ENCODE peak calls at places on chromosomes 3 and 15, in five cellular contexts. H is effector CD4-positive, alpha-beta T cell; G is neural crest cell; N is lower lobe of right lung; E is IMR-90. T is an unnamed sample.

GRCh38 chr3:124926426-124927116 is 8.0 kb downstream of the MUC13 start:
- DNase-seq in H (no peak), G (no peak), N (no peak), E (peak; percentile 36), T (peak; percentile 14)

GRCh38 chr15:62847900-62848489 is 194.6 kb upstream of the TPM1 start:
- DNase-seq in H (peak; percentile 6), G (peak; percentile 44), N (peak; percentile 57), E (peak; percentile 54), T (peak; percentile 74)

GRCh38 chr15:52255008-52255407 is 40.6 kb downstream of the MYO5C start:
- DNase-seq in H (no peak), G (no peak), N (no peak), E (peak; percentile 66), T (peak; percentile 69)

GRCh38 chr3:131147534-131147933 is 120.9 kb downstream of the NEK11 start:
- DNase-seq in H (no peak), G (no peak), N (no peak), E (no peak), T (peak; percentile 2)

GRCh38 chr15:85582719-85583089 is 202.3 kb downstream of the AKAP13 start:
- DNase-seq in H (peak; percentile 57), G (no peak), N (no peak), E (peak; percentile 46), T (peak; percentile 66)

GRCh38 chr3:183212096-183212495 is 41.0 kb upstream of the B3GNT5 start:
- DNase-seq in H (no peak), G (no peak), N (no peak), E (no peak), T (no peak)

GRCh38 chr15:89057506-89058133 is 30.6 kb upstream of the ABHD2 start:
- DNase-seq in H (peak; percentile 71), G (peak; percentile 89), N (peak; percentile 88), E (peak; percentile 70), T (peak; percentile 85)

GRCh38 chr3:10933958-10934481 is 58.5 kb upstream of the SLC6A1 start:
- DNase-seq in H (no peak), G (no peak), N (peak; percentile 45), E (peak; percentile 45), T (no peak)

GRCh38 chr3:50953825-50954224 is 279.1 kb downstream of the DOCK3 start:
- DNase-seq in H (no peak), G (no peak), N (no peak), E (no peak), T (no peak)

GRCh38 chr15:45168286-45168685 is 19.5 kb downstream of the SHF start:
- DNase-seq in H (no peak), G (no peak), N (peak; percentile 37), E (no peak), T (no peak)

GRCh38 chr3:184186184-184186901 is at the start of gene ABCF3:
- DNase-seq in H (no peak), G (no peak), N (peak; percentile 76), E (peak; percentile 54), T (peak; percentile 82)

GRCh38 chr15:39075311-39075710 is 505.6 kb upstream of the THBS1 start:
- DNase-seq in H (no peak), G (no peak), N (no peak), E (peak; percentile 48), T (peak; percentile 69)

GRCh38 chr3:30408105-30408557 is 198.3 kb upstream of the TGFBR2 start:
- DNase-seq in H (no peak), G (no peak), N (no peak), E (peak; percentile 61), T (no peak)

GRCh38 chr3:44235604-44236484 is 5.8 kb upstream of the TOPAZ1 start:
- DNase-seq in H (peak; percentile 27), G (peak; percentile 35), N (peak; percentile 71), E (peak; percentile 85), T (peak; percentile 92)

GRCh38 chr3:56468184-56469106 is at the start of gene ERC2:
- DNase-seq in H (no peak), G (peak; percentile 78), N (peak; percentile 47), E (no peak), T (peak; percentile 47)

GRCh38 chr3:178982138-178982537 is 89.5 kb downstream of the ZMAT3 start:
- DNase-seq in H (no peak), G (no peak), N (no peak), E (peak; percentile 44), T (peak; percentile 62)

GRCh38 chr15:80957976-80958375 is 31.6 kb downstream of the MESD start:
- DNase-seq in H (no peak), G (no peak), N (no peak), E (peak; percentile 30), T (peak; percentile 35)

GRCh38 chr3:40313975-40314860 is 4.7 kb downstream of the EIF1B start:
- DNase-seq in H (no peak), G (no peak), N (peak; percentile 50), E (no peak), T (peak; percentile 49)

GRCh38 chr3:37852097-37852496 is 9.6 kb upstream of the CTDSPL start:
- DNase-seq in H (no peak), G (no peak), N (no peak), E (peak; percentile 67), T (peak; percentile 64)

GRCh38 chr3:115699741-115700140 is 76.4 kb downstream of the GAP43 start:
- DNase-seq in H (no peak), G (no peak), N (no peak), E (peak; percentile 56), T (peak; percentile 67)

GRCh38 chr15:65916664-65917406 is 47.5 kb downstream of the RAB11A start:
- DNase-seq in H (no peak), G (peak; percentile 62), N (peak; percentile 67), E (peak; percentile 74), T (peak; percentile 87)

GRCh38 chr3:128783774-128784173 is 57.8 kb downstream of the RAB7A start:
- DNase-seq in H (no peak), G (no peak), N (no peak), E (no peak), T (no peak)

GRCh38 chr3:189298469-189299375 is 127.0 kb downstream of the TPRG1 start:
- DNase-seq in H (no peak), G (no peak), N (no peak), E (no peak), T (peak; percentile 28)

GRCh38 chr3:32448686-32449474 is 53.8 kb downstream of the CMTM6 start:
- DNase-seq in H (no peak), G (no peak), N (peak; percentile 63), E (no peak), T (no peak)

GRCh38 chr15:31511707-31512310 is 185.2 kb downstream of the KLF13 start:
- DNase-seq in H (peak; percentile 46), G (no peak), N (no peak), E (no peak), T (no peak)

GRCh38 chr3:141321109-141321497 is 47.2 kb upstream of the ZBTB38 start:
- DNase-seq in H (no peak), G (no peak), N (no peak), E (peak; percentile 58), T (no peak)